ENCODE peak calls at places on chromosomes 6 and 20, in four cellular contexts. N is prostate gland, G is fibroblast of lung, W is HepG2. J is an unnamed sample.

GRCh38 chr6:52253494-52253893 is 9.2 kb upstream of the IL17F start:
- DNase-seq in G (no peak), N (no peak), W (no peak), J (no peak)

GRCh38 chr20:57023007-57023406 is 243.4 kb downstream of the BMP7 start:
- DNase-seq in N (no peak), G (no peak), W (no peak), J (no peak)

GRCh38 chr6:43495409-43495941 is 14.7 kb downstream of the LRRC73 start:
- DNase-seq in N (no peak), W (peak; percentile 41), G (no peak), J (no peak)

GRCh38 chr6:147618927-147619326 is 110.4 kb downstream of the SAMD5 start:
- DNase-seq in G (peak; percentile 93), N (no peak), W (no peak), J (no peak)

GRCh38 chr6:132133734-132134490 is 182.7 kb upstream of the CCN2 start:
- DNase-seq in G (no peak), N (no peak), W (no peak), J (no peak)

GRCh38 chr6:108175176-108175591 is 9.4 kb downstream of the NR2E1 start:
- DNase-seq in G (no peak), N (no peak), W (no peak), J (no peak)

GRCh38 chr20:45798935-45799642 is 7.3 kb downstream of the DNTTIP1 start:
- DNase-seq in G (peak; percentile 56), W (peak; percentile 61), N (no peak), J (peak; percentile 45)

GRCh38 chr6:143821359-143821758 is 21.8 kb upstream of the LTV1 start:
- DNase-seq in W (no peak), G (no peak), N (no peak), J (no peak)

GRCh38 chr6:24307881-24308280 is 50.0 kb downstream of the DCDC2 start:
- DNase-seq in N (no peak), W (no peak), G (no peak), J (no peak)

GRCh38 chr20:23646106-23646958 is 8.6 kb upstream of the CST3 start:
- DNase-seq in W (no peak), N (no peak), G (no peak), J (no peak)

GRCh38 chr20:61956396-61957342 is 109.0 kb downstream of the TAF4 start:
- DNase-seq in G (peak; percentile 77), N (no peak), W (peak; percentile 74), J (no peak)

GRCh38 chr6:70371454-70372105 is 41.7 kb upstream of the FAM135A start:
- DNase-seq in W (peak; percentile 70), N (no peak), G (peak; percentile 95), J (peak; percentile 47)

GRCh38 chr6:85756982-85757381 is 114.3 kb upstream of the SYNCRIP start:
- DNase-seq in N (no peak), W (no peak), G (peak; percentile 65), J (no peak)

GRCh38 chr20:37584238-37584807 is 56.6 kb upstream of the BLCAP start:
- DNase-seq in W (no peak), N (no peak), G (no peak), J (no peak)

GRCh38 chr6:113980937-113981554 is 10.1 kb upstream of the HDAC2 start:
- DNase-seq in W (peak; percentile 45), N (no peak), G (peak; percentile 33), J (no peak)

GRCh38 chr20:34364013-34364382 is 925 bp downstream of the ITCH start:
- DNase-seq in N (no peak), W (no peak), G (peak; percentile 60), J (no peak)

GRCh38 chr6:49849121-49849907 is 17.0 kb downstream of the CRISP1 start:
- DNase-seq in W (peak; percentile 64), N (peak; percentile 7), G (peak; percentile 78), J (peak; percentile 18)

GRCh38 chr6:169824021-169824420 is 72.6 kb downstream of the ERMARD start:
- DNase-seq in W (no peak), N (no peak), G (no peak), J (no peak)

GRCh38 chr6:73796881-73797280 is 100.9 kb downstream of the CD109 start:
- DNase-seq in N (no peak), W (no peak), G (no peak), J (no peak)

GRCh38 chr20:47561603-47562583 is 60.2 kb downstream of the NCOA3 start:
- DNase-seq in W (no peak), N (no peak), G (no peak), J (no peak)

GRCh38 chr20:23782366-23782983 is 31.7 kb upstream of the CST1 start:
- DNase-seq in G (peak; percentile 5), W (no peak), N (no peak), J (peak; percentile 16)

GRCh38 chr6:91387290-91388062 is 800.6 kb upstream of the MAP3K7 start:
- DNase-seq in G (no peak), W (no peak), N (no peak), J (no peak)

GRCh38 chr20:36519944-36520343 is 21.4 kb upstream of the MYL9 start:
- DNase-seq in W (no peak), N (no peak), G (no peak), J (no peak)
- H3K4me3 ChIP-seq in W (no peak overlapping the region), N (no peak overlapping the region), G (no peak overlapping the region), J (no peak overlapping the region)

DNA sequence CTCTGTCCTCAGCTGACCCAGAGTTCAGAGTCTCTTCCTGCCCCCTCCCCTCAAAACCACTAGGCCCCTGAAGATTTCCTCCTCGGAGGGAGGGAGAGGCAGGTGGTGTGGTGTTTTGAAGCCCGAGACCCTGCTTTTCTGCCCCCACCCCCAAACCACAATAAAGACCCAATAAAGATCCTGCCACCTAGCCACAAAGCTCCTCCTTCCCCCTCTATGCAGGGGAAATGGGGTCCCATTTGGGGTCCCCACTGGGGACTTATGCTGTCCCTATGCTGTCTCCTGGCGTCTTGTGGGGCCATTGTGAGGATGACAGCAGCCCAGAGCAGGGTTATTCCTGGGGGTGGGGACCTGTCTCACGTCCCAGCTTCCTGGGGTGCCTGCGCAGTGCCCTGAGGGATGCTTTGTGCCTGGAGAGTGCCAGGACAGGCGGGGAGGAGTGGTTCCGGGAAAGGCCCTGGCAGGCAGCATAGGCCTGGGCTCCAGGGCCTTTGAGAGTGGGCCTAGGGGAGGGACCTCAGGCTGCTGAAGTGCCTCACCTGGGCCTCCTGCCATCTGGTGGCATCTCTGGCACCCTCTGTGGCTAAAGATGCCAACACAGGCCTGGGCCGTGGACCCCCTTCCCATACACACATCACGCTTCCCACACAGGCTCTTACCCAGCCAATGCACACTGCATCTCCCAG is 8.0 kb upstream of the ARMC12 start:
- DNase-seq in W (no peak), G (no peak), N (peak; percentile 92), J (peak; percentile 49)
- H3K4me1 ChIP-seq in W (peaks cover 85% of the 10 kb centered on the region), G (peaks cover 34% of the 10 kb centered on the region), N (peaks cover 75% of the 10 kb centered on the region), J (peaks cover 80% of the 10 kb centered on the region)

DNA sequence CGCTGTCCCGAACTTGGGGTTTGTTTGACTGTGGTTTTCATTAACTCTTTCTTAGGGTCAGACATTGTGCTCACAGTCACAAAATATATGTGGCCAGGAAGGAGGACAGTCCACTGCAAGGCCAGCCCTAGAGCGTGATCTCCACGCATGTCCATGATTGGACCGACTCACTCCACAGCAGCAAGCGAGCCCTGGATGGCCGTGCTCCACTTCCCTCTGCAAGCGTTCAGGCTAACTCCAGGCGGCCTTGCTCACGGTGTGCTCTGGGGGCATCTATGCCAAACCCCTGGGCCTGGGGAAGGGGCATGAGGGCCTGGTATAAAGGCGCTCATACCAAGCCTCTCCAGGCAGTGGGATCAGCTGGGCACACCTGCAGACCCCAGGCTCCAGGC is 5.6 kb downstream of the DACT2 start:
- DNase-seq in G (no peak), N (no peak), W (no peak), J (no peak)
- H3K27ac ChIP-seq in G (no peak overlapping the region), N (peak overlapping the region; percentile 18), W (no peak overlapping the region), J (no peak overlapping the region)

DNA sequence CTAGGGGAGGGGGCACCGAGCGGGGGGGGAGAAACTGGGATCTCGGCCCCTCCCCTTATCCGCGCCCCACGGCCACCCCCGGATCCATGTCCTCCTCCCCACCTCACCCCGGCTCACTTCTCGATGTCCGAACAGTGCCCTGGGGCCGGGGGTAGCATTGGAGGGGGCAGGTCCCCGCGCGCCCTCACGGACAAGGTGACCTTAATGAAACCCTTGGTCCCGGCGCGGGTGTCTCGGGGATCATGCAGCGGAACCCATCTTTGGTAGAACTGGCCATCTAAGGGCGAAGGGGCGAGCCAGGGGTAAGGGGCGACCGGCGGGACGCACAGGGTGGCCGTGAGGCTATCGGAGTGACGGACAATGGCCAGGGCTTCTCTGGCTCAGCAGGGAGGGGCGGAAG is 13.6 kb upstream of the SPAG4 start:
- DNase-seq in G (no peak), N (no peak), W (no peak), J (no peak)
- H3K4me3 ChIP-seq in G (peak overlapping the region; percentile 48), N (peak overlapping the region; percentile 27), W (no peak overlapping the region), J (no peak overlapping the region)

GRCh38 chr6:30768634-30769087 is 24.3 kb upstream of the IER3 start:
- DNase-seq in W (no peak), G (no peak), N (no peak), J (no peak)

GRCh38 chr6:30770592-30770991 is 26.2 kb upstream of the IER3 start:
- DNase-seq in G (no peak), N (no peak), W (no peak), J (no peak)

GRCh38 chr6:30769088-30769852 is 24.9 kb upstream of the IER3 start:
- DNase-seq in G (peak; percentile 91), W (peak; percentile 96), N (peak; percentile 41), J (peak; percentile 66)

GRCh38 chr6:30770164-30770563 is 25.8 kb upstream of the IER3 start:
- DNase-seq in G (peak; percentile 30), W (no peak), N (no peak), J (no peak)

DNA sequence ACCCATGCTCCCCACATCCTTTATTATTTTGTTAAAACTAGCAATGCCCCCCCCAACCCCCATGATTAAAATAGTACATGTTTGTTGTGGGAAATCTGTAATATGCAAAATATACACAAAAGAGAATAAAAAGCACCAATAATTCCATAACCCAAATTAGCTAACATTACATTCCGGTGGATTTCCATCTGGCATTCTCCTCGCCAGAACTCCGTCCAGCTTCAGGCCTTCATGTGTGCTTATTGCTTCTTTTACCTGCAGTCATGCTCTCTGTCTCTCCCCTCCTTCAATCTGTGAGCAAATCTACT is 25.5 kb upstream of the IER3 start:
- DNase-seq in N (no peak), W (no peak), G (no peak), J (no peak)
- H3K4me1 ChIP-seq in N (peaks cover 6% of the 10 kb centered on the region), W (peaks cover 74% of the 10 kb centered on the region), G (peaks cover 16% of the 10 kb centered on the region), J (peaks cover 24% of the 10 kb centered on the region)

DNA sequence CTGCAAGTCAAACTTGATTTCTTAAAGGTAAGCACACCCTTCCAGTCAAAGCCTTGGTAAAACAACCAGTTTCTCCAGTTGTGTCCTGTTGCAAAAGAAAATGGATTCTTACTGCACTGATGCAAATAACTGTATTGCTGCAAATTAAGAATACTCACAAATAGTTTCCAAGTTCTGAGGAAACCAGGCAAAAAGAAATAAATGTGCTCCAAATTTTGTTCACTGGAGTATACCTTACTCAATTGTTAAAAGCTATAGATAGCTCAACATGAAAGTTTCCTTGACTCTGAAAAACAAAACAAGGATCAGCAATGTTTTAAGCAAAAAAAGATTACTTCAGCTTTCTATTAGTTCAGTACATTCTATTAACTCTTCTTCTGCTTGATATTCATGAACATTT is 75.2 kb downstream of the SLC16A10 start:
- DNase-seq in G (peak; percentile 5), N (no peak), W (no peak), J (no peak)
- H3K27ac ChIP-seq in G (no peak overlapping the region), N (no peak overlapping the region), W (no peak overlapping the region), J (no peak overlapping the region)